ENCODE peak calls at places on chromosomes 13 and 19, in four cellular contexts. One of them, this sample, is unnamed.

GRCh38 chr19:33673996-33674395 is 52.2 kb downstream of the CHST8 start:
- DNase-seq in H1: no peak
- DNase-seq in K562: no peak
- DNase-seq in HepG2: no peak
- DNase-seq in this sample: no peak

GRCh38 chr19:7562646-7563393 is 27.3 kb downstream of the PNPLA6 start:
- DNase-seq in H1: no peak
- DNase-seq in K562: peak
- DNase-seq in HepG2: no peak
- DNase-seq in this sample: no peak

GRCh38 chr13:57633950-57634828 is 2.6 kb downstream of the PCDH17 start:
- DNase-seq in H1: no peak
- DNase-seq in K562: no peak
- DNase-seq in HepG2: no peak
- DNase-seq in this sample: no peak

GRCh38 chr19:41192574-41193419 is at the start of gene CYP2S1:
- DNase-seq in H1: no peak
- DNase-seq in K562: peak
- DNase-seq in HepG2: no peak
- DNase-seq in this sample: no peak

GRCh38 chr19:33283578-33283977 is 18.8 kb downstream of the CEBPA start:
- DNase-seq in H1: no peak
- DNase-seq in K562: no peak
- DNase-seq in HepG2: no peak
- DNase-seq in this sample: no peak

GRCh38 chr13:75310005-75310580 is 171.9 kb downstream of the TBC1D4 start:
- DNase-seq in H1: no peak
- DNase-seq in K562: no peak
- DNase-seq in HepG2: no peak
- DNase-seq in this sample: no peak

GRCh38 chr19:47272448-47273312 is 2.0 kb upstream of the INAFM1 start:
- DNase-seq in H1: no peak
- DNase-seq in K562: peak
- DNase-seq in HepG2: no peak
- DNase-seq in this sample: no peak

GRCh38 chr19:41774515-41774980 is 19.2 kb downstream of the CEACAM6 start:
- DNase-seq in H1: no peak
- DNase-seq in K562: no peak
- DNase-seq in HepG2: no peak
- DNase-seq in this sample: no peak

GRCh38 chr19:16131648-16132047 is 11.8 kb upstream of the HSH2D start:
- DNase-seq in H1: no peak
- DNase-seq in K562: no peak
- DNase-seq in HepG2: no peak
- DNase-seq in this sample: no peak
- TF ChIP-seq CBX5 in H1: no peak
- TF ChIP-seq CBX5 in K562: no peak
- TF ChIP-seq CBX5 in HepG2: no peak
- TF ChIP-seq CBX5 in this sample: no peak

GRCh38 chr13:105798541-105798940 is 736.9 kb downstream of the EFNB2 start:
- DNase-seq in H1: no peak
- DNase-seq in K562: no peak
- DNase-seq in HepG2: no peak
- DNase-seq in this sample: no peak
- TF ChIP-seq CBX5 in H1: no peak
- TF ChIP-seq CBX5 in K562: no peak
- TF ChIP-seq CBX5 in HepG2: no peak
- TF ChIP-seq CBX5 in this sample: no peak

DNA sequence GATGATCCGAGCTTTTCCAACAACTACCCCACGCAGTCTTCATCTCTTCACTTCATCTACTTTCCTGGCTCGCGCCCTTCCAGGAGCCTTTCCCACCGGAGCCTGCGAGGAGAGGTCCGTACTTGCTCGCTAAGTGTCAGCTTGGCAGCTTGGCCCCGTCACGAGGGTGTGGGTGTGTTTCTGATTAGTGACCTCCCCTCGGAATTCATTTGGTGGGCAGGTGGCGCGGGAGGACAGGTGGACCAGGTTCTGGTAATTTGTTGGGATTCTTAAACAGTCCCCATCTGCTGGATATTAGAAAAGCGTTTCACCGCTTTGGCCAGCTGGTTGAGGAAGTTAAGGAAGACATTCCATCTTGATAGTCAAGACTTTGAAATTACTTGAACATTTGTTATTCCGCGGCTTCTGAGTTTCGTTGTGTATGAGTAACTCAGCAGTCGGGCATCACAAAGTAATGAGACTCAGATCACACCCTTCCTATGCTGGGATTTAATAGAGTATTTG is 515 bp downstream of the UFM1 start:
- DNase-seq in H1: no peak
- DNase-seq in K562: peak
- DNase-seq in HepG2: peak
- DNase-seq in this sample: no peak
- TF ChIP-seq CBX5 in H1: no peak
- TF ChIP-seq CBX5 in K562: no peak
- TF ChIP-seq CBX5 in HepG2: no peak
- TF ChIP-seq CBX5 in this sample: no peak

GRCh38 chr13:45799451-45799850 is 52.1 kb downstream of the SIAH3 start:
- DNase-seq in H1: no peak
- DNase-seq in K562: no peak
- DNase-seq in HepG2: no peak
- DNase-seq in this sample: no peak
- TF ChIP-seq CBX5 in H1: no peak
- TF ChIP-seq CBX5 in K562: no peak
- TF ChIP-seq CBX5 in HepG2: no peak
- TF ChIP-seq CBX5 in this sample: no peak

DNA sequence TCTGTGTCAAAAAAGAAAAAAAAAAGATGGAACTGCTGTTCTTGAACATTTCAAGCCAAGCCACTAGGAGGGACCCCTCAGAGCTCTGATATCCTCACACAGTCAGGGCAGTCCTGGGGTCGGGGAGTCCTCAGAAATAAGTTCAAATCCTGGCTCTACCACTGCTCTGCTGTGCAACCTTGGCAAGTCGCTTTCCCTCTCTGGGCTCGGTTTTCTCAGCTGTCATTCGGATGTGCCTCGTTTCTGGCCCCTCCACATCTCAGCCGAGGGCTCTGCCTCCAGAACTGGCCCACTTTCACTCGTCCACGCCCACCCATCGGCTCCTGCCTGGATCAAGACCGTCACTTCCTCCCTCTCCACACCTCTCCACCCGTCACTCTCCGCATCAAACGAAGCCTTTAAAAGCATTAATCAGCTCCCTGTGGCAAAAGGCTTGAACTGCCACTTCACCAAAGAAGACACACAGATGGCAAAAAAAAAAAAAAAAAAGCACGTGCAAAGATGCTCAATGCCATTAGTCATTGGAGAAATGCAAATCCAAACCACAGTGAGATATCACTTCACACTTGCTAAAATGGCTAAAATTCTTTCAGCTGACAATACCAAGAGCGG is 7.4 kb upstream of the ZNRF4 start:
- DNase-seq in H1: no peak
- DNase-seq in K562: no peak
- DNase-seq in HepG2: no peak
- DNase-seq in this sample: no peak
- TF ChIP-seq CBX5 in H1: no peak
- TF ChIP-seq CBX5 in K562: no peak
- TF ChIP-seq CBX5 in HepG2: no peak
- TF ChIP-seq CBX5 in this sample: no peak

GRCh38 chr19:51727349-51727880 is 3.6 kb upstream of the HAS1 start:
- DNase-seq in H1: no peak
- DNase-seq in K562: no peak
- DNase-seq in HepG2: no peak
- DNase-seq in this sample: no peak
- TF ChIP-seq CBX5 in H1: no peak
- TF ChIP-seq CBX5 in K562: no peak
- TF ChIP-seq CBX5 in HepG2: no peak
- TF ChIP-seq CBX5 in this sample: no peak

DNA sequence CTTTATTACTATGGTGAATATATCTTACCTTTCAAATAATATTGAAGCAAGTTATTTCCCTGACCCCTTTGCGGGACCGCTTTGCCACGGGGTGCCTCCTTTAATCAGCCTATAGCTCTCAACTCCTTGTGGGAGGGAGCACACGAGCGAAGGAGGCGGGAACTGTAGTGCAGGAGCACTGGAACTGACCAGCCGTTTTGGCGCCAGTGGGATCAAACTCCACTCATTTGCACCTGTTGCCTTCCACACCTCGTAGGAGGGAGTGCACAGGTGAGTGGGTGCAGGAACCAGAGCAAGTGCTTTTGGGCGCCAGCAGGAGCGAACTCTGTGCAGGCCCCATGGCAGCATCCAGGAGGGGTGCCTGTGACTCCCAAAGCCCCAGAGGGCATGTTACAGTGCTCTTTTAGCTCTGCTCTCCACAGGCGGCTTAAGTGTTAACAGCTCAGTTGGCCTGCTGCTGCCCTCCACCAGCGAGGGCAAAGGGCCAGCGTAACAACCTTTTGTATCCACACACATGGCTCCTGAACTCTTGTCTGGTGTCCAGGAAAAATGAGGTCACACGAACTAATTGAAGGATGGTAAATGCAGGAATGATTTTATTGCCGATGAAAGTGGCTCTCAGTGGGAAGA is 206.9 kb downstream of the GGACT start:
- DNase-seq in H1: no peak
- DNase-seq in K562: no peak
- DNase-seq in HepG2: no peak
- DNase-seq in this sample: no peak
- TF ChIP-seq CBX5 in H1: no peak
- TF ChIP-seq CBX5 in K562: no peak
- TF ChIP-seq CBX5 in HepG2: no peak
- TF ChIP-seq CBX5 in this sample: no peak

This sample was measured in GM12878.